ENCODE peak calls at places on chromosomes 5 and 9, in five cellular contexts. D is non-pigmented ciliary epithelial cell; Z is stimulated activated naive CD8-positive, alpha-beta T cell treated with anti-CD3 and anti-CD28 coated beads, Interleukin-15, amount 100 ng/mL, for 72 hours; N is endodermal cell; O is MCF 10A. E is an unnamed sample.

GRCh38 chr5:123512631-123513461 is 869 bp downstream of the CSNK1G3 start:
- DNase-seq in Z (peak), D (no peak), O (peak), N (peak), E (no peak)

GRCh38 chr9:77960356-77961153 is 71.1 kb downstream of the GNAQ start:
- DNase-seq in D (no peak), Z (no peak), O (no peak), N (peak), E (no peak)

GRCh38 chr9:114989600-114990410 is 59.4 kb upstream of the TNFSF8 start:
- DNase-seq in D (no peak), O (no peak), N (no peak), Z (peak), E (no peak)

GRCh38 chr9:14322211-14323082 is 8.5 kb upstream of the NFIB start:
- DNase-seq in Z (peak), D (no peak), O (peak), N (peak), E (peak)

GRCh38 chr5:89270901-89271300 is 387.9 kb upstream of the MEF2C start:
- DNase-seq in Z (no peak), D (no peak), O (no peak), N (no peak), E (no peak)

GRCh38 chr9:105401651-105402050 is 46.2 kb upstream of the FSD1L start:
- DNase-seq in Z (no peak), N (no peak), D (peak), O (no peak), E (no peak)

GRCh38 chr9:135827301-135827700 is 80.0 kb downstream of the CAMSAP1 start:
- DNase-seq in Z (no peak), O (no peak), N (no peak), D (no peak), E (no peak)

GRCh38 chr9:137095664-137096517 is 9.1 kb downstream of the MAN1B1 start:
- DNase-seq in Z (peak), N (no peak), D (no peak), O (no peak), E (peak)

GRCh38 chr5:116652903-116653302 is 78.3 kb upstream of the SEMA6A start:
- DNase-seq in N (no peak), Z (no peak), D (no peak), O (peak), E (no peak)

GRCh38 chr9:76687861-76688374 is 76.3 kb upstream of the PCA3 start:
- DNase-seq in N (no peak), Z (no peak), O (peak), D (peak), E (no peak)

GRCh38 chr5:98309785-98310566 is 463.5 kb upstream of the RGMB start:
- DNase-seq in O (peak), Z (no peak), N (peak), D (peak), E (no peak)

GRCh38 chr5:158393457-158393856 is 534.5 kb upstream of the CLINT1 start:
- DNase-seq in Z (no peak), N (no peak), D (no peak), O (no peak), E (no peak)

GRCh38 chr5:61631438-61631941 is 299.4 kb downstream of the ZSWIM6 start:
- DNase-seq in Z (no peak), D (no peak), O (no peak), N (no peak), E (no peak)

GRCh38 chr9:120951960-120952630 is 25.5 kb upstream of the TRAF1 start:
- DNase-seq in O (no peak), Z (no peak), D (no peak), N (no peak), E (no peak)

GRCh38 chr9:30250872-30251271 is 2133.6 kb upstream of the ACO1 start:
- DNase-seq in Z (no peak), D (no peak), O (no peak), N (no peak), E (no peak)

GRCh38 chr5:112232651-112233050 is 186.4 kb downstream of the EPB41L4A start:
- DNase-seq in N (no peak), D (no peak), Z (no peak), O (peak), E (no peak)

GRCh38 chr9:15498246-15499018 is 12.3 kb downstream of the PSIP1 start:
- DNase-seq in D (no peak), O (no peak), N (no peak), Z (no peak), E (no peak)

GRCh38 chr5:37938086-37938852 is 98.4 kb upstream of the GDNF start:
- DNase-seq in D (no peak), Z (no peak), N (no peak), O (no peak), E (no peak)

GRCh38 chr9:121566401-121567141 is 66.9 kb upstream of the GGTA1 start:
- DNase-seq in Z (no peak), O (peak), D (no peak), N (peak), E (no peak)

GRCh38 chr9:107827304-107827703 is 337.7 kb upstream of the KLF4 start:
- DNase-seq in N (no peak), D (no peak), Z (no peak), O (no peak), E (no peak)

GRCh38 chr5:10301842-10302610 is 5.7 kb downstream of the CMBL start:
- DNase-seq in Z (no peak), O (peak), D (no peak), N (no peak), E (no peak)

GRCh38 chr9:129932303-129933151 is 97.3 kb downstream of the USP20 start:
- DNase-seq in O (no peak), Z (no peak), D (no peak), N (peak), E (no peak)

GRCh38 chr9:136975624-136976023 is 1.7 kb upstream of the PTGDS start:
- DNase-seq in Z (no peak), N (peak), O (no peak), D (no peak), E (no peak)

GRCh38 chr5:178483620-178484019 is 106.6 kb downstream of the COL23A1 start:
- DNase-seq in Z (peak), D (no peak), N (no peak), O (no peak), E (no peak)

GRCh38 chr5:159630545-159630944 is 285.7 kb upstream of the ADRA1B start:
- DNase-seq in D (no peak), O (no peak), Z (no peak), N (no peak), E (no peak)

GRCh38 chr5:154370730-154371334 is 75.0 kb upstream of the SAP30L start:
- DNase-seq in Z (no peak), D (no peak), N (no peak), O (no peak), E (no peak)

E was measured in activated CD4-positive, CD25-positive, alpha-beta regulatory T cell treated with anti-CD3 and anti-CD28 coated beads, Interleukin-2, amount 50 U/mL, for 16 hours.